ENCODE peak calls at places on chromosomes 16 and 17, in four cellular contexts. I, H, J and Y are unnamed samples.

GRCh38 chr16:5604770-5605169 is 507.2 kb upstream of the EEF2KMT start:
- DNase-seq in J (no peak), H (peak), I (peak), Y (peak)

GRCh38 chr16:57281791-57282190 is 2.7 kb downstream of the PLLP start:
- DNase-seq in J (no peak), I (no peak), H (no peak), Y (no peak)

GRCh38 chr17:7854851-7855642 is at the start of gene TMEM88:
- DNase-seq in I (peak), H (no peak), J (peak), Y (peak)

GRCh38 chr17:63358956-63359355 is 87.2 kb downstream of the CYB561 start:
- DNase-seq in I (no peak), J (no peak), H (no peak), Y (no peak)

GRCh38 chr17:15462962-15463361 is 4.5 kb downstream of the CDRT4 start:
- DNase-seq in J (peak), I (no peak), H (no peak), Y (no peak)

GRCh38 chr17:76434870-76435269 is 18.1 kb downstream of the UBE2O start:
- DNase-seq in J (no peak), H (peak), I (no peak), Y (no peak)

GRCh38 chr17:9237053-9237410 is 215.7 kb downstream of the NTN1 start:
- DNase-seq in I (no peak), J (no peak), H (no peak), Y (no peak)

GRCh38 chr17:79789943-79790804 is 6.7 kb downstream of the CBX8 start:
- DNase-seq in I (no peak), H (peak), J (peak), Y (peak)

GRCh38 chr17:6082335-6082734 is 12.2 kb downstream of the WSCD1 start:
- DNase-seq in I (no peak), J (no peak), H (no peak), Y (no peak)

GRCh38 chr17:79677646-79678045 is 53.1 kb upstream of the ENPP7 start:
- DNase-seq in J (no peak), I (no peak), H (no peak), Y (no peak)

GRCh38 chr16:81846105-81846504 is 67.0 kb downstream of the PLCG2 start:
- DNase-seq in H (peak), I (no peak), J (no peak), Y (no peak)

GRCh38 chr16:83400234-83400633 is 407.5 kb upstream of the HSBP1 start:
- DNase-seq in I (no peak), H (no peak), J (peak), Y (no peak)

DNA sequence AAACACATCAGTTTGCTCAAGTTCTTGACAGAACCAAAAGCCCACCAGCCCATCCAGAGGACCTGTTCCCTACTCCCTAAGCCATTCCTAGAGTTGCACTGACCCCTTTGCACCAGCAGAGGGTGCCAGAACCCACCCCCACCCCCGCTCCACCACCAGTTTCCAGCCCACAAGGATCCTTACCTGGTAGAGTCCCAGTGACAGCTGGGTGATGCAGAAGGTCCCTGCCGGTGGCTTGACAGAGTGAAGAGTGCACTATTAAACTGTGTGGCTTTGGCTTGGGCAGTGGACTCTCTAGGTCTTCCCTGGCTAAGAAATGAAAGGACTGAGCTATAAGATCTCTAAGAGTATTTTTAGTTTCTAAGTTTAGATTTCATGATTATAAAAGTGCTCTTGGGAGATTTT is 73.3 kb upstream of the MTMR4 start:
- DNase-seq in H (peak), I (peak), J (peak), Y (peak)
- H3K27ac ChIP-seq in H (no peak), I (no peak), J (no peak), Y (no peak)

DNA sequence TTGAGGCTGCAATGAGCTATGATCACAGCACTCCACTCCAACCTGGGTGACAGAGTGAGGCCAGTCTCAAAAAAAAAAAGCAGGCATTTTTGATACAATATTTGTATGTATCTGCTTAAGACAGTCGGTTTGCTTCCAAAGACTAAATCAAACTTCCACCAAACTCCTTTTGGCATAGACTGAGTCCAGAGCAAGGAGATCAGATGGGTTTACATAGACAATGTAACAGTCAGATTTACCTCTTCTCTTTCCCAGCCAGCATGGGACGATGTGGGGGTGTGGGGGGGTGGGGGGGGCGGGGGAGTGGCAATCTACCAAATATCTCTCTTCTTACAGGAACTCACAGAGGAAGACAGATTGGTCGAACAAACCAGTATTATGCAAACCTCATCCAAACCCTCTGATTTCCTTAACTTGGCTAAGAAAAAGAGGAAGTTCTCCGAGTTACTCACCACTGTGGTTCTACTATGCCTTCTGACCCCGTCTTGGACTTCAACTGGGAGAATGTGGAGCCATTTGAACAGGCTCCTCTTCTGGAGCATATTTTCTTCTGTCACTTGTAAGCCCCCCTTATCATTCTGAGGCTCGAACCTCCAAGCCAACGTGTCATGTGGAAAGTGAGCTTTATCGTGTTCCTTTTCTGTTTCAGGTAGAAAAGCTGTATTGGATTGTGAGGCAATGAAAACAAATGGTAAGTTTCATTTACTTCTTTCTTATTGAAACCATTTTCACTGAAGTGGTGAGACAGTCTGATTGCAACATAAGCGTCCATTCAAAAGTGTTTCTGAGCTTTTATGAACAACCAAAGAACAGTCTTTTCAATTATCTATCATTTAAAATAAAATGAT is at the start of gene MILR1:
- DNase-seq in I (no peak), H (peak), J (peak), Y (no peak)
- H3K27ac ChIP-seq in I (no peak), H (peak), J (no peak), Y (peak)

GRCh38 chr16:10386517-10387377 is 886 bp downstream of the ATF7IP2 start:
- DNase-seq in I (no peak), J (peak), H (peak), Y (peak)
- H3K27ac ChIP-seq in I (no peak), J (peak), H (no peak), Y (peak)

DNA sequence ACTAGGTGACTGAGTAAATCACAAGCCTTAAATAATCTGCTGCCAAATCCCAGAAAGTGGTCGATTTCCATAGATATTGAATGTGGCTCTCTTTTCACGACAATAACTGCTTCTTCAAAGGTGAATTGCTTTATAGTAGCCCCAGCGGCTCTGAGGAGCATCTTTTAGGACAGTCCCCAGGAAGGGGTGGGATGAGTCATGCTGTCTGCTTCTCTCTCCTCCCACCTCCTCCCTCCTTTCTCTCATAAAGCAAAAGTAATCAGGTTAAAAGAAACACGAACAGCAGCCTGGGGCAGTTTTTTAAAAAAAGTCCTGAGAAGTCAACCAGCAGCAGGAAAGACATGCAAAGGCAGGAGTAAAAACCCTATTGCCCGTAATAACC is 1.8 kb downstream of the KIAA0513 start:
- DNase-seq in H (peak), I (no peak), J (peak), Y (peak)
- H3K27ac ChIP-seq in H (peak), I (no peak), J (no peak), Y (peak)

GRCh38 chr16:88308441-88309173 is 74.2 kb upstream of the ZNF469 start:
- DNase-seq in J (no peak), H (no peak), I (no peak), Y (no peak)

GRCh38 chr16:88306860-88307545 is 75.8 kb upstream of the ZNF469 start:
- DNase-seq in I (no peak), J (peak), H (no peak), Y (peak)

GRCh38 chr16:88309905-88310259 is 72.9 kb upstream of the ZNF469 start:
- DNase-seq in I (no peak), J (no peak), H (peak), Y (peak)

GRCh38 chr16:88310796-88311605 is 71.8 kb upstream of the ZNF469 start:
- DNase-seq in I (no peak), H (no peak), J (no peak), Y (no peak)

GRCh38 chr16:88309174-88309904 is 73.4 kb upstream of the ZNF469 start:
- DNase-seq in J (no peak), H (no peak), I (no peak), Y (no peak)
- H3K27ac ChIP-seq in J (no peak), H (no peak), I (no peak), Y (no peak)